ENCODE peak calls at places on chromosome 15, in six cellular contexts. D, X, A, V, I and Q are unnamed samples.

GRCh38 chr15:88954431-88955277 is 41.5 kb upstream of the MFGE8 start:
- DNase-seq in V (no peak), I (no peak), X (no peak), A (no peak), D (no peak), Q (no peak)

GRCh38 chr15:101024111-101024695 is 105.0 kb downstream of the LRRK1 start:
- DNase-seq in A (peak; percentile 45), D (peak; percentile 15), X (peak; percentile 49), V (no peak), I (no peak), Q (peak; percentile 9)

GRCh38 chr15:68593341-68593740 is 14.5 kb downstream of the CORO2B start:
- DNase-seq in I (no peak), X (no peak), A (no peak), D (no peak), V (no peak), Q (no peak)

GRCh38 chr15:67049351-67050044 is 15.9 kb upstream of the SMAD3 start:
- DNase-seq in A (no peak), X (no peak), D (no peak), V (no peak), I (no peak), Q (no peak)

GRCh38 chr15:38698215-38698614 is 133.6 kb upstream of the RASGRP1 start:
- DNase-seq in D (no peak), V (no peak), X (no peak), I (no peak), A (no peak), Q (no peak)

GRCh38 chr15:89129123-89129815 is 41.0 kb downstream of the ABHD2 start:
- DNase-seq in D (peak; percentile 49), I (no peak), X (no peak), A (peak; percentile 88), V (peak; percentile 30), Q (no peak)

GRCh38 chr15:94671845-94672524 is 440.6 kb downstream of the MCTP2 start:
- DNase-seq in V (no peak), D (no peak), I (no peak), X (no peak), A (no peak), Q (no peak)

GRCh38 chr15:99425666-99426301 is 140.0 kb upstream of the MEF2A start:
- DNase-seq in I (no peak), V (no peak), X (no peak), D (no peak), A (peak; percentile 59), Q (no peak)

GRCh38 chr15:70100495-70101331 is 3.0 kb upstream of the TLE3 start:
- DNase-seq in X (no peak), I (no peak), D (peak; percentile 60), V (no peak), A (peak; percentile 94), Q (no peak)

GRCh38 chr15:67914537-67915373 is 74.9 kb upstream of the RNU6-1 start:
- DNase-seq in I (peak; percentile 59), D (no peak), A (no peak), X (peak; percentile 61), V (no peak), Q (no peak)

GRCh38 chr15:99454941-99455795 is 110.6 kb upstream of the MEF2A start:
- DNase-seq in V (no peak), I (peak; percentile 85), A (no peak), D (peak; percentile 17), X (peak; percentile 64), Q (peak; percentile 84)

GRCh38 chr15:31173790-31174450 is 72.4 kb upstream of the TRPM1 start:
- DNase-seq in A (no peak), V (no peak), I (no peak), D (no peak), X (no peak), Q (no peak)

GRCh38 chr15:65312400-65312916 is 8.0 kb downstream of the RNU5B-1 start:
- DNase-seq in A (peak; percentile 28), X (no peak), I (no peak), V (no peak), D (no peak), Q (no peak)

DNA sequence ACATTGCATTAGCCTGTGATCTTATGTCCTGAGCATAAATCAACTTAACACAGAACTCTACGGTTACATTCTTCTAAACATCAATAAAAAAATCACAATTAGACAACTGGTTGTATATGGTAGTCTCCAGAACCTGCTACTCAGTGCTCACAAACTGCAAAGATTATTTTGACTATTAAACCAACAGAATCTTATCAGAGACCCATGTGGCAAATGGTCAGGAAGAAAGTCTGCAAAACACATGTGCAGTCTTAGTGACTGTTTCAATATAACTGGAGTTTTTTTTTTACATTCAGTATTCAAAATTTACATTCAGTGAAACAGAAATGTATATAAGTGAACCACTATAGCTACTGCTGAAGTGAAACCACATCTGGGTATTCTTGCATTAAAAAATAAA is 27.3 kb upstream of the PYGO1 start:
- DNase-seq in I (no peak), D (no peak), V (no peak), X (no peak), A (no peak), Q (no peak)
- TF ChIP-seq POLR2A in I (no peak), D (no peak), V (no peak), X (no peak), A (no peak), Q (no peak)

DNA sequence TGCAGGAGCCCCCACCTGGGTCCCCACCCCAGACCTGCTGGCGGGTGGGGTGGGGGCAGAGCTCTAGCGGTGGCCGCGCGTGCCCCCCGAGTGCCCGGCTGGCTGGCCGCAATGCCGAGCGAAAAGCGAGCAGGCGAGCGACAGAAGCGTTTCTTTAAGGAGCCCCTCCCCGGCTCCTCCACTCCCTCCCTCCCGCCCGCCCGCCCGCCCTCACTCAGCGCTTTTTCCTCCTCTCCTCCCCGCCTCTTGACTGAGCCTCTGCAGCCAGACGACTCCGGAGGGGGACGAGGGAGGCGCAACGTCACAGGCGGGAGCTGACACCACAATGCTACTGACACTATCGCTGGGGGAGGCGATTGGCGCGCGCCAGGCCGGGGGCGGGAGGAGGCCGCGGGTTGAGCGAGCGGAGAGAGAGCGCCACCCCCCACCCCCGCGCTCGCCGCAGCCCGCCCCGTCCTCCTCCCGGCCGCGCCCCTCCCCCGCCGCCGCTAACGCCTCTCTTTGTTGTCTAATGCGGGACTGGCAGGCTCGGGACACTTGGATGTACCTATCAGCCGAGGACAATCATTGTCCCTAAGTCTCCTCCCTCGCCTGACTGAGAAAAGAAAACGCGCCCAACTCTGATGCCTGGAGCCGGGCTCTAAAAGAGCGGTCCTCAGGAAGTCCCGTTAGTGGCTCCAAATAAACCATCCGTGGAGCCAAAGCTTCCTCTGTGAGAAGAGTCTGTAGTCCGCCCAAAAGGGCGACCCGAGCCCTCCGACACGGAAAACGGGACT is at the start of gene MEX3B:
- DNase-seq in V (peak; percentile 82), A (peak; percentile 94), I (peak; percentile 96), X (peak; percentile 86), D (peak; percentile 76), Q (peak; percentile 94)
- TF ChIP-seq POLR2A in V (no peak), A (no peak), I (peak; percentile 23), X (peak; percentile 24), D (no peak), Q (no peak)

GRCh38 chr15:59369597-59369996 is 3.1 kb downstream of the MYO1E start:
- DNase-seq in A (no peak), I (no peak), X (no peak), D (no peak), V (no peak), Q (no peak)

GRCh38 chr15:59371458-59372351 is 966 bp downstream of the MYO1E start:
- DNase-seq in A (peak; percentile 86), I (peak; percentile 10), D (no peak), X (no peak), V (peak; percentile 39), Q (peak; percentile 28)

GRCh38 chr15:59373215-59373614 is 544 bp upstream of the MYO1E start:
- DNase-seq in A (no peak), I (no peak), V (no peak), D (no peak), X (no peak), Q (no peak)

GRCh38 chr15:59376735-59377134 is 4.1 kb upstream of the MYO1E start:
- DNase-seq in V (no peak), I (no peak), A (no peak), D (no peak), X (no peak), Q (no peak)

GRCh38 chr15:59372352-59373211 is at the start of gene MYO1E:
- DNase-seq in X (peak; percentile 75), I (peak; percentile 95), A (peak; percentile 86), V (peak; percentile 43), D (peak; percentile 75), Q (peak; percentile 97)
- TF ChIP-seq POLR2A in X (peak; percentile 98), I (peak; percentile 88), A (no peak), V (peak; percentile 90), D (peak; percentile 98), Q (no peak)

GRCh38 chr15:41698779-41699178 is 38.6 kb downstream of the MGA start:
- DNase-seq in I (no peak), X (no peak), D (no peak), V (no peak), A (no peak), Q (no peak)

GRCh38 chr15:41693757-41694156 is 33.6 kb downstream of the MGA start:
- DNase-seq in V (no peak), X (no peak), A (no peak), D (no peak), I (no peak), Q (no peak)

GRCh38 chr15:41691471-41691870 is 31.3 kb downstream of the MGA start:
- DNase-seq in I (no peak), A (no peak), V (no peak), X (no peak), D (no peak), Q (no peak)

GRCh38 chr15:41692049-41692448 is 31.8 kb downstream of the MGA start:
- DNase-seq in A (no peak), X (no peak), V (no peak), I (no peak), D (no peak), Q (no peak)

GRCh38 chr15:41695750-41696436 is 35.7 kb downstream of the MGA start:
- DNase-seq in V (peak; percentile 47), D (peak; percentile 55), X (no peak), I (no peak), A (no peak), Q (no peak)
- TF ChIP-seq POLR2A in V (no peak), D (no peak), X (no peak), I (no peak), A (no peak), Q (no peak)

GRCh38 chr15:40097968-40098476 is 10.7 kb downstream of the BMF start:
- DNase-seq in D (peak; percentile 71), I (peak; percentile 49), A (peak; percentile 80), X (no peak), V (no peak), Q (peak; percentile 77)

GRCh38 chr15:40096094-40096876 is 12.4 kb downstream of the BMF start:
- DNase-seq in A (peak; percentile 11), D (no peak), I (no peak), V (no peak), X (no peak), Q (no peak)

GRCh38 chr15:40100133-40100946 is 8.3 kb downstream of the BMF start:
- DNase-seq in I (no peak), D (no peak), V (no peak), A (peak; percentile 68), X (no peak), Q (no peak)

GRCh38 chr15:40097096-40097967 is 11.3 kb downstream of the BMF start:
- DNase-seq in I (no peak), A (no peak), X (no peak), D (no peak), V (no peak), Q (no peak)

GRCh38 chr15:40098489-40099261 is 10.0 kb downstream of the BMF start:
- DNase-seq in X (no peak), A (peak; percentile 90), I (peak; percentile 87), V (peak; percentile 80), D (peak; percentile 89), Q (no peak)
- TF ChIP-seq POLR2A in X (peak; percentile 24), A (no peak), I (peak; percentile 82), V (peak; percentile 90), D (peak; percentile 41), Q (no peak)

GRCh38 chr15:27679621-27680521 is 419.2 kb downstream of the OCA2 start:
- DNase-seq in I (no peak), A (no peak), X (no peak), V (no peak), D (no peak), Q (peak; percentile 36)
- TF ChIP-seq POLR2A in I (no peak), A (no peak), X (no peak), V (no peak), D (no peak), Q (no peak)